ENCODE peak calls at places on chromosomes 12 and 14, in five cellular contexts. One of them, this sample, is unnamed.

GRCh38 chr12:86264451-86265328 is 8.5 kb upstream of the MGAT4C start:
- DNase-seq in BJ: no peak
- DNase-seq in dorsolateral prefrontal cortex: peak
- DNase-seq in heart right ventricle: no peak
- DNase-seq in epithelial cell of esophagus: peak
- DNase-seq in this sample: no peak

GRCh38 chr14:101087614-101088394 is 184.3 kb upstream of the RTL1 start:
- DNase-seq in epithelial cell of esophagus: no peak
- DNase-seq in heart right ventricle: no peak
- DNase-seq in dorsolateral prefrontal cortex: no peak
- DNase-seq in BJ: no peak
- DNase-seq in this sample: peak

GRCh38 chr14:28757790-28758189 is 8.8 kb upstream of the FOXG1 start:
- DNase-seq in heart right ventricle: no peak
- DNase-seq in epithelial cell of esophagus: no peak
- DNase-seq in BJ: no peak
- DNase-seq in dorsolateral prefrontal cortex: no peak
- DNase-seq in this sample: no peak

GRCh38 chr14:70188292-70188607 is 501 bp downstream of the SLC8A3 start:
- DNase-seq in heart right ventricle: no peak
- DNase-seq in epithelial cell of esophagus: peak
- DNase-seq in BJ: no peak
- DNase-seq in dorsolateral prefrontal cortex: peak
- DNase-seq in this sample: no peak

GRCh38 chr14:93430319-93430801 is 379 bp upstream of the UNC79 start:
- DNase-seq in heart right ventricle: no peak
- DNase-seq in epithelial cell of esophagus: peak
- DNase-seq in BJ: no peak
- DNase-seq in dorsolateral prefrontal cortex: peak
- DNase-seq in this sample: no peak

GRCh38 chr12:57738661-57739237 is at the start of gene AGAP2:
- DNase-seq in BJ: no peak
- DNase-seq in heart right ventricle: no peak
- DNase-seq in dorsolateral prefrontal cortex: peak
- DNase-seq in epithelial cell of esophagus: no peak
- DNase-seq in this sample: no peak

GRCh38 chr12:124323771-124324530 is 29.1 kb downstream of the RFLNA start:
- DNase-seq in dorsolateral prefrontal cortex: no peak
- DNase-seq in BJ: no peak
- DNase-seq in epithelial cell of esophagus: no peak
- DNase-seq in heart right ventricle: no peak
- DNase-seq in this sample: no peak

GRCh38 chr14:103292426-103293374 is 41.3 kb upstream of the EIF5 start:
- DNase-seq in heart right ventricle: peak
- DNase-seq in BJ: no peak
- DNase-seq in epithelial cell of esophagus: peak
- DNase-seq in dorsolateral prefrontal cortex: peak
- DNase-seq in this sample: no peak

GRCh38 chr12:114392909-114393308 is 13.0 kb downstream of the TBX5 start:
- DNase-seq in heart right ventricle: peak
- DNase-seq in BJ: no peak
- DNase-seq in dorsolateral prefrontal cortex: no peak
- DNase-seq in epithelial cell of esophagus: no peak
- DNase-seq in this sample: no peak

GRCh38 chr12:44446181-44446580 is 429.9 kb downstream of the NELL2 start:
- DNase-seq in heart right ventricle: no peak
- DNase-seq in dorsolateral prefrontal cortex: no peak
- DNase-seq in BJ: no peak
- DNase-seq in epithelial cell of esophagus: no peak
- DNase-seq in this sample: no peak

GRCh38 chr14:101188571-101188915 is 285.0 kb upstream of the RTL1 start:
- DNase-seq in heart right ventricle: no peak
- DNase-seq in epithelial cell of esophagus: no peak
- DNase-seq in dorsolateral prefrontal cortex: no peak
- DNase-seq in BJ: no peak
- DNase-seq in this sample: no peak

GRCh38 chr12:21296751-21297406 is 37.8 kb downstream of the SLCO1A2 start:
- DNase-seq in heart right ventricle: no peak
- DNase-seq in BJ: no peak
- DNase-seq in epithelial cell of esophagus: peak
- DNase-seq in dorsolateral prefrontal cortex: no peak
- DNase-seq in this sample: no peak

GRCh38 chr14:49550284-49551184 is 35.6 kb downstream of the RPS29 start:
- DNase-seq in heart right ventricle: no peak
- DNase-seq in dorsolateral prefrontal cortex: no peak
- DNase-seq in epithelial cell of esophagus: peak
- DNase-seq in BJ: no peak
- DNase-seq in this sample: no peak

GRCh38 chr12:123614531-123614930 is 12.6 kb downstream of the DDX55 start:
- DNase-seq in dorsolateral prefrontal cortex: no peak
- DNase-seq in heart right ventricle: no peak
- DNase-seq in epithelial cell of esophagus: no peak
- DNase-seq in BJ: no peak
- DNase-seq in this sample: peak

GRCh38 chr12:18483723-18484325 is 222.5 kb downstream of the PIK3C2G start:
- DNase-seq in epithelial cell of esophagus: no peak
- DNase-seq in heart right ventricle: no peak
- DNase-seq in dorsolateral prefrontal cortex: no peak
- DNase-seq in BJ: no peak
- DNase-seq in this sample: no peak

GRCh38 chr14:81311816-81312215 is 88.3 kb downstream of the STON2 start:
- DNase-seq in BJ: no peak
- DNase-seq in epithelial cell of esophagus: peak
- DNase-seq in heart right ventricle: no peak
- DNase-seq in dorsolateral prefrontal cortex: no peak
- DNase-seq in this sample: no peak

GRCh38 chr14:91127924-91128323 is 14.1 kb downstream of the DGLUCY start:
- DNase-seq in epithelial cell of esophagus: no peak
- DNase-seq in dorsolateral prefrontal cortex: no peak
- DNase-seq in BJ: no peak
- DNase-seq in heart right ventricle: no peak
- DNase-seq in this sample: no peak

GRCh38 chr14:81710232-81710845 is 176.7 kb upstream of the SEL1L start:
- DNase-seq in dorsolateral prefrontal cortex: no peak
- DNase-seq in heart right ventricle: peak
- DNase-seq in BJ: no peak
- DNase-seq in epithelial cell of esophagus: peak
- DNase-seq in this sample: no peak

DNA sequence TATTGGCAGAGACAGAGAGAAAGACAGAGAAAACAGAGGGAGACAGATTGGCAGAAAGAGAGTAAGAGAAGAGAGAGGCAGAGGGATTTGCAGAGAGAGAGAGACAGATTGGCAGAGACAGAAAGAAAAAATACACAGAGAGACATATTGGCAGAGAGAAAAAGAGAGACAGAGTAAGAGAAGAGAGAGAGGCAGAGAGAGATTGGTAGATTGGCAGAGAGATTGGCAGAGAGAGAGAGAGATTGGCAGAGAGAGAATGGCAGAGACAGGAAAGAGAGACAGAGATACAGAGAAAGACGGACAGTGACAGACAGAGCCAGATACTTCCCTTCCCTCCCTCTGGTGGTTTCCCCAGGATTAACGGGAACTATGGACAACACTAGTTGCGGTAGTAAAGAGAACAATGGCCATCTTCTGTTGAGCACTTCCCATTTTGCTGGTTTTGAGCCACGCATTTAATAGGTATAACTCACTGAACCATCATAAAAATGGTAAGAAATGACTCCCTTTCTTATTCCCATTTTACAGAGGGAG is 2.6 kb upstream of the NOS1 start:
- DNase-seq in heart right ventricle: no peak
- DNase-seq in epithelial cell of esophagus: no peak
- DNase-seq in BJ: no peak
- DNase-seq in dorsolateral prefrontal cortex: no peak
- DNase-seq in this sample: no peak
- TF ChIP-seq CTCF in heart right ventricle: no peak
- TF ChIP-seq CTCF in epithelial cell of esophagus: peak
- TF ChIP-seq CTCF in BJ: no peak
- TF ChIP-seq CTCF in dorsolateral prefrontal cortex: no peak
- TF ChIP-seq CTCF in this sample: no peak

DNA sequence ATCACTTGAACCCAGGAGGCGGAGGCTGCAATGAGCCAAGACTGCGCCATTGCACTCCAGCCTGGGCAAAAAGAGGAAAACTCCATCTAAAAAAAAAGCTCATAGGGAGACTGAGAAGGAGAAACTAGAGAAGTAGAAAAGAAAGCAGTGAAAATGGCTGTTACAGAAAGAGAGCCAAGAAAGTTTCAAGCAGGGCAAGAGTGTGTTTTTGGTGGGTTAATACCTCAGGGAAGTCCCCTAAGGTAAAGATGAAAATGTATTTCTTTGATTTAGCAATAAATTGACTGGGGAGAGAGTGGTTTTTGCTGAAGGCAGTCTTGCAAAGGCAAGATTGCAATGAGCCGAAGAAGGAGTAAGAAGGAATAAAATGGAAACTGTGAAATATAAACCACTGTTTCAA is 10.0 kb upstream of the DUSP16 start:
- DNase-seq in heart right ventricle: no peak
- DNase-seq in dorsolateral prefrontal cortex: no peak
- DNase-seq in BJ: no peak
- DNase-seq in epithelial cell of esophagus: no peak
- DNase-seq in this sample: no peak
- H3K4me3 ChIP-seq in heart right ventricle: no peak
- H3K4me3 ChIP-seq in dorsolateral prefrontal cortex: no peak
- H3K4me3 ChIP-seq in BJ: no peak
- H3K4me3 ChIP-seq in epithelial cell of esophagus: no peak
- H3K4me3 ChIP-seq in this sample: no peak

DNA sequence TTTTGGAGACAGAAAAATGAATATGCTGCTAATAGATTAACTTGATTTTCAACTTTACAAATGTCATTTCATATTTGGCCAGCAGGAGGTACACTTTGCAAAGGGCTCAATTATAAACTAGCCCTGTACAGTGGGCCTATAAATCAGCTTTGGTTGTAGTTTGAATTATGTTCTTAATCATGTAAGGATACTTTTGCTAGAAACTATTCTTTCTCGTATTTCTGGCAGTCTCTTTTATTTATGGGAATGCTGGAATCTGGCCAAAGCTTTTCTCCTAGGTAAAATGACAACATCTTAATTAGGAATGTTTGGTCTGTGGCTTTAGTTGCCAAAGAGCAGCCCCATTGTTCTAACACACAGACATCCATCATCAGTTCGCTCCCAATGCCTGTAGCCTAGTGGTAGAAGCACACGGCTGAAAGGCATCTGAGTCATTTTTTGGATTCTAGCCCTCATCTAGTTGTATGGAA is 1322.3 kb upstream of the SEL1L start:
- DNase-seq in dorsolateral prefrontal cortex: no peak
- DNase-seq in epithelial cell of esophagus: peak
- DNase-seq in heart right ventricle: no peak
- DNase-seq in BJ: no peak
- DNase-seq in this sample: no peak
- TF ChIP-seq CTCF in dorsolateral prefrontal cortex: peak
- TF ChIP-seq CTCF in epithelial cell of esophagus: peak
- TF ChIP-seq CTCF in heart right ventricle: peak
- TF ChIP-seq CTCF in BJ: no peak
- TF ChIP-seq CTCF in this sample: no peak

GRCh38 chr12:107360472-107360871 is 267.1 kb upstream of the CRY1 start:
- DNase-seq in BJ: no peak
- DNase-seq in heart right ventricle: no peak
- DNase-seq in epithelial cell of esophagus: peak
- DNase-seq in dorsolateral prefrontal cortex: no peak
- DNase-seq in this sample: no peak

GRCh38 chr12:107362960-107363359 is 269.6 kb upstream of the CRY1 start:
- DNase-seq in BJ: no peak
- DNase-seq in epithelial cell of esophagus: no peak
- DNase-seq in heart right ventricle: no peak
- DNase-seq in dorsolateral prefrontal cortex: no peak
- DNase-seq in this sample: no peak

GRCh38 chr12:107359382-107359781 is 266.0 kb upstream of the CRY1 start:
- DNase-seq in BJ: no peak
- DNase-seq in dorsolateral prefrontal cortex: no peak
- DNase-seq in epithelial cell of esophagus: peak
- DNase-seq in heart right ventricle: no peak
- DNase-seq in this sample: no peak

GRCh38 chr12:107361970-107362369 is 268.6 kb upstream of the CRY1 start:
- DNase-seq in dorsolateral prefrontal cortex: no peak
- DNase-seq in BJ: no peak
- DNase-seq in epithelial cell of esophagus: no peak
- DNase-seq in heart right ventricle: no peak
- DNase-seq in this sample: no peak

GRCh38 chr12:107360033-107360432 is 266.7 kb upstream of the CRY1 start:
- DNase-seq in epithelial cell of esophagus: no peak
- DNase-seq in heart right ventricle: no peak
- DNase-seq in dorsolateral prefrontal cortex: no peak
- DNase-seq in BJ: no peak
- DNase-seq in this sample: no peak
- H3K4me3 ChIP-seq in epithelial cell of esophagus: no peak
- H3K4me3 ChIP-seq in heart right ventricle: no peak
- H3K4me3 ChIP-seq in dorsolateral prefrontal cortex: no peak
- H3K4me3 ChIP-seq in BJ: no peak
- H3K4me3 ChIP-seq in this sample: no peak

GRCh38 chr14:64841772-64842490 is 37.8 kb downstream of the SPTB start:
- DNase-seq in epithelial cell of esophagus: no peak
- DNase-seq in BJ: no peak
- DNase-seq in heart right ventricle: peak
- DNase-seq in dorsolateral prefrontal cortex: no peak
- DNase-seq in this sample: no peak

GRCh38 chr14:64844272-64844671 is 35.4 kb downstream of the SPTB start:
- DNase-seq in epithelial cell of esophagus: no peak
- DNase-seq in BJ: no peak
- DNase-seq in heart right ventricle: no peak
- DNase-seq in dorsolateral prefrontal cortex: no peak
- DNase-seq in this sample: no peak

GRCh38 chr14:64844993-64845536 is 34.6 kb downstream of the SPTB start:
- DNase-seq in epithelial cell of esophagus: no peak
- DNase-seq in BJ: no peak
- DNase-seq in heart right ventricle: no peak
- DNase-seq in dorsolateral prefrontal cortex: no peak
- DNase-seq in this sample: no peak

GRCh38 chr14:64838656-64839055 is 41.1 kb downstream of the SPTB start:
- DNase-seq in heart right ventricle: no peak
- DNase-seq in dorsolateral prefrontal cortex: no peak
- DNase-seq in BJ: no peak
- DNase-seq in epithelial cell of esophagus: peak
- DNase-seq in this sample: no peak

DNA sequence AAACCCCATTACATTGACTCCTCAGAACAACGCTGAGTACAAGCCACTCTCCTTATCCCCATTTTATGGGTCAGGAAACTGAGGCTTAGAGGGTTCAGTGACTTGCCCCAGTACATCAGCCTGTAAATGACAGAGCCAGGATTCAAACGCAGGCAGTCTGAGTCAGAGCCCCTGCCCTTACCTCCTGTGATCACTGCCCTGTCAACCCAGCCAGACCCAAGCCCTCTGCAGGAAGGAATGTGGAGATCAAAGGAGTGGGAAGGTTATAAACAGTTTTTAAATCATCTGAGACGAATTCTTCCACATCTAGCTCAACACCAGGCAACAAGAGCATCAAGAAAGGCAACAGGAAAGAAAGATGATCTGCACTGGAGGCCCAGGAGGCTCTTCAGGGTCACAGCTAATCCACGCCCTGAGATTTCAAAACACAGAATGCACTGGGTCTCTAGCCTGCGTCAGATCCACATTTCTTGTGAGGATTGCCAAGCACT is 38.5 kb downstream of the SPTB start:
- DNase-seq in BJ: peak
- DNase-seq in dorsolateral prefrontal cortex: no peak
- DNase-seq in epithelial cell of esophagus: peak
- DNase-seq in heart right ventricle: peak
- DNase-seq in this sample: no peak
- TF ChIP-seq CTCF in BJ: peak
- TF ChIP-seq CTCF in dorsolateral prefrontal cortex: no peak
- TF ChIP-seq CTCF in epithelial cell of esophagus: peak
- TF ChIP-seq CTCF in heart right ventricle: peak
- TF ChIP-seq CTCF in this sample: peak